ENCODE peak calls at places on chromosomes 12 and 14, in ten cellular contexts. R, B, H, V, N, Y, J, G, M and U are unnamed samples.
A peak's percentile ranks its signal among the peaks of the same experiment; 100 is the strongest.

GRCh38 chr14:100297320-100298300 is 8.6 kb downstream of the SLC25A29 start:
- DNase-seq in B (no peak), H (no peak), J (no peak), G (no peak), M (no peak), R (no peak), Y (peak; percentile 42), V (peak; percentile 82), N (no peak), U (peak; percentile 78)

GRCh38 chr12:54287316-54288157 is 7.0 kb downstream of the HNRNPA1 start:
- DNase-seq in B (no peak), N (no peak), V (no peak), J (no peak), M (no peak), Y (peak; percentile 29), R (no peak), H (no peak), G (no peak), U (no peak)

GRCh38 chr12:108826807-108827721 is 30.3 kb downstream of the SSH1 start:
- DNase-seq in N (no peak), R (no peak), B (no peak), M (no peak), Y (no peak), H (no peak), V (peak; percentile 35), G (no peak), J (no peak), U (no peak)

GRCh38 chr12:24546084-24546483 is 402.8 kb downstream of the BCAT1 start:
- DNase-seq in V (no peak), H (no peak), M (no peak), Y (no peak), R (no peak), G (no peak), J (no peak), B (no peak), N (no peak), U (no peak)

GRCh38 chr14:105042813-105043212 is 21.9 kb upstream of the CDCA4 start:
- DNase-seq in B (no peak), M (no peak), R (no peak), G (no peak), Y (no peak), H (no peak), V (peak; percentile 30), N (no peak), J (no peak), U (no peak)

GRCh38 chr14:69493038-69493437 is 8.5 kb downstream of the PLEKHD1 start:
- DNase-seq in V (no peak), Y (no peak), R (no peak), M (no peak), G (no peak), J (no peak), H (no peak), N (no peak), B (no peak), U (no peak)

GRCh38 chr12:63420206-63420644 is 248.1 kb downstream of the DPY19L2 start:
- DNase-seq in H (peak; percentile 49), B (peak; percentile 77), J (peak; percentile 12), V (no peak), G (peak; percentile 56), M (peak; percentile 20), Y (peak; percentile 70), N (peak; percentile 97), R (peak; percentile 65), U (no peak)

GRCh38 chr14:74018029-74018703 is 922 bp downstream of the ENTPD5 start:
- DNase-seq in Y (peak; percentile 59), M (no peak), R (no peak), V (no peak), B (no peak), N (no peak), J (peak; percentile 22), G (no peak), H (peak; percentile 61), U (no peak)

GRCh38 chr12:7907009-7907408 is 29.0 kb downstream of the SLC2A3 start:
- DNase-seq in B (peak; percentile 58), J (no peak), Y (peak; percentile 66), R (peak; percentile 5), G (no peak), M (no peak), H (peak; percentile 90), V (no peak), N (peak; percentile 44), U (peak; percentile 17)

GRCh38 chr12:55847033-55847432 is 4.3 kb upstream of the MMP19 start:
- DNase-seq in R (no peak), G (no peak), H (no peak), M (peak; percentile 44), N (no peak), Y (peak; percentile 72), J (peak; percentile 28), V (peak; percentile 59), B (no peak), U (no peak)

GRCh38 chr14:22657861-22658260 is 13.7 kb upstream of the OR6J1 start:
- DNase-seq in R (no peak), Y (peak; percentile 46), B (no peak), N (peak; percentile 9), G (no peak), J (no peak), V (no peak), M (no peak), H (no peak), U (no peak)

GRCh38 chr12:109165599-109165998 is 49.2 kb downstream of the ACACB start:
- DNase-seq in V (no peak), Y (no peak), G (no peak), N (no peak), B (no peak), H (no peak), J (no peak), R (no peak), M (no peak), U (no peak)

GRCh38 chr12:77324763-77325468 is 259.5 kb upstream of the E2F7 start:
- DNase-seq in Y (peak; percentile 70), M (peak; percentile 46), G (peak; percentile 72), B (peak; percentile 92), R (peak; percentile 67), N (peak; percentile 57), V (peak; percentile 72), J (peak; percentile 35), H (peak; percentile 67), U (peak; percentile 62)

GRCh38 chr12:6638305-6638704 is 2.5 kb upstream of the LPAR5 start:
- DNase-seq in V (no peak), Y (no peak), N (no peak), M (no peak), H (no peak), B (no peak), J (no peak), G (no peak), R (no peak), U (no peak)

GRCh38 chr12:122726056-122726558 is 4.5 kb downstream of the HCAR1 start:
- DNase-seq in Y (no peak), B (no peak), H (no peak), V (no peak), M (no peak), R (no peak), N (no peak), J (no peak), G (no peak), U (no peak)

GRCh38 chr12:48033451-48033850 is 29.2 kb upstream of the COL2A1 start:
- DNase-seq in M (no peak), Y (no peak), R (no peak), G (no peak), J (no peak), H (no peak), N (no peak), B (no peak), V (no peak), U (no peak)

GRCh38 chr14:20332386-20332945 is 613 bp downstream of the CCNB1IP1 start:
- DNase-seq in Y (no peak), J (no peak), G (no peak), R (no peak), V (no peak), H (no peak), M (no peak), B (no peak), N (no peak), U (no peak)

GRCh38 chr12:13208533-13209278 is 12.2 kb downstream of the EMP1 start:
- DNase-seq in V (no peak), Y (peak; percentile 51), M (no peak), J (no peak), B (no peak), H (peak; percentile 38), R (no peak), G (no peak), N (no peak), U (no peak)

GRCh38 chr14:64266206-64266605 is 28.0 kb downstream of the ESR2 start:
- DNase-seq in H (no peak), G (no peak), N (no peak), Y (peak; percentile 66), R (no peak), V (no peak), B (no peak), J (no peak), M (no peak), U (no peak)

GRCh38 chr14:71206766-71207371 is 299.6 kb downstream of the PCNX1 start:
- DNase-seq in G (no peak), H (peak; percentile 26), Y (peak; percentile 80), V (no peak), J (peak; percentile 66), M (no peak), N (no peak), R (no peak), B (no peak), U (peak; percentile 80)

GRCh38 chr14:104957146-104958113 is 20.7 kb downstream of the AHNAK2 start:
- DNase-seq in Y (no peak), J (no peak), V (peak; percentile 34), B (no peak), N (no peak), G (no peak), M (no peak), H (no peak), R (no peak), U (no peak)

GRCh38 chr14:20412422-20412821 is 879 bp downstream of the TEP1 start:
- DNase-seq in H (no peak), M (no peak), G (no peak), R (no peak), V (no peak), N (no peak), J (no peak), B (no peak), Y (peak; percentile 13), U (no peak)

GRCh38 chr12:47777741-47778558 is 4.9 kb downstream of the SLC48A1 start:
- DNase-seq in H (no peak), N (no peak), J (no peak), B (no peak), R (no peak), V (peak; percentile 57), G (no peak), M (no peak), Y (no peak), U (no peak)

GRCh38 chr12:49664591-49665146 is 41.3 kb downstream of the PRPF40B start:
- DNase-seq in N (no peak), J (no peak), R (no peak), V (no peak), H (no peak), Y (peak; percentile 34), G (no peak), B (no peak), M (no peak), U (no peak)

GRCh38 chr14:36271939-36272907 is 48.2 kb downstream of the MBIP start:
- DNase-seq in G (no peak), J (no peak), R (no peak), B (no peak), V (peak; percentile 50), Y (peak; percentile 1), H (no peak), N (no peak), M (peak; percentile 4), U (no peak)

GRCh38 chr12:130120012-130120805 is 42.1 kb upstream of the FZD10 start:
- DNase-seq in Y (no peak), B (no peak), R (no peak), H (no peak), J (no peak), G (no peak), M (no peak), N (no peak), V (no peak), U (no peak)

GRCh38 chr14:80426686-80427085 is 215.4 kb upstream of the DIO2 start:
- DNase-seq in V (no peak), N (no peak), R (no peak), M (no peak), B (no peak), G (no peak), Y (peak; percentile 56), J (no peak), H (no peak), U (no peak)

GRCh38 chr12:6253278-6253677 is 53.1 kb downstream of the CD9 start:
- DNase-seq in G (no peak), M (no peak), Y (no peak), H (no peak), B (no peak), V (no peak), J (no peak), R (no peak), N (no peak), U (no peak)